ENCODE peak calls at places on chromosome 6, in nine cellular contexts. H is neural crest cell, T is GM13977, B is choroid plexus epithelial cell, E is AG10803, M is RWPE1, S is epithelial cell of proximal tubule, F is HFF-Myc, G is heart right ventricle. U is an unnamed sample.

GRCh38 chr6:125867483-125867935 is 76.7 kb downstream of the NCOA7 start:
- DNase-seq in H (no peak), T (no peak), B (peak; percentile 95), E (peak; percentile 86), M (peak; percentile 91), S (peak; percentile 66), F (peak; percentile 24), G (no peak), U (no peak)

GRCh38 chr6:147667082-147667481 is 158.6 kb downstream of the SAMD5 start:
- DNase-seq in H (no peak), T (no peak), B (no peak), E (no peak), M (no peak), S (no peak), F (no peak), G (no peak), U (no peak)

GRCh38 chr6:32973934-32974333 is 5.5 kb downstream of the BRD2 start:
- DNase-seq in H (no peak), T (peak; percentile 48), B (peak; percentile 82), E (peak; percentile 44), M (no peak), S (no peak), F (no peak), G (no peak), U (peak; percentile 62)

GRCh38 chr6:130517444-130517931 is 151.7 kb downstream of the TMEM200A start:
- DNase-seq in H (no peak), T (peak; percentile 68), B (no peak), E (peak; percentile 18), M (peak; percentile 38), S (no peak), F (no peak), G (no peak), U (peak; percentile 54)

GRCh38 chr6:168043848-168044415 is 35.1 kb downstream of the FRMD1 start:
- DNase-seq in H (no peak), T (no peak), B (no peak), E (no peak), M (no peak), S (no peak), F (no peak), G (no peak), U (no peak)

GRCh38 chr6:134422426-134423231 is 104.7 kb upstream of the SGK1 start:
- DNase-seq in H (no peak), T (no peak), B (peak; percentile 99), E (peak; percentile 99), M (peak; percentile 89), S (peak; percentile 97), F (peak; percentile 88), G (no peak), U (no peak)

GRCh38 chr6:132995009-132995408 is 180.6 kb downstream of the RPS12 start:
- DNase-seq in H (no peak), T (no peak), B (no peak), E (no peak), M (no peak), S (no peak), F (no peak), G (no peak), U (no peak)

GRCh38 chr6:130178692-130179091 is 44.1 kb downstream of the SAMD3 start:
- DNase-seq in H (no peak), T (no peak), B (peak; percentile 95), E (peak; percentile 81), M (peak; percentile 87), S (peak; percentile 63), F (peak; percentile 50), G (no peak), U (no peak)

GRCh38 chr6:158008894-158009891 is 27.5 kb downstream of the SYNJ2 start:
- DNase-seq in H (no peak), T (no peak), B (peak; percentile 54), E (peak; percentile 87), M (no peak), S (no peak), F (peak; percentile 88), G (no peak), U (peak; percentile 45)

GRCh38 chr6:167906899-167907298 is 80.2 kb downstream of the AFDN start:
- DNase-seq in H (no peak), T (no peak), B (peak; percentile 40), E (no peak), M (peak; percentile 20), S (peak; percentile 20), F (no peak), G (peak; percentile 44), U (no peak)

GRCh38 chr6:14321992-14322772 is 204.6 kb downstream of the CD83 start:
- DNase-seq in H (no peak), T (no peak), B (peak; percentile 7), E (no peak), M (no peak), S (no peak), F (no peak), G (no peak), U (no peak)
- TF ChIP-seq CTCF in H (no peak), T (no peak), B (peak; percentile 28), E (no peak), M (no peak), S (peak; percentile 47), F (peak; percentile 8), G (peak; percentile 19), U (no peak)

DNA sequence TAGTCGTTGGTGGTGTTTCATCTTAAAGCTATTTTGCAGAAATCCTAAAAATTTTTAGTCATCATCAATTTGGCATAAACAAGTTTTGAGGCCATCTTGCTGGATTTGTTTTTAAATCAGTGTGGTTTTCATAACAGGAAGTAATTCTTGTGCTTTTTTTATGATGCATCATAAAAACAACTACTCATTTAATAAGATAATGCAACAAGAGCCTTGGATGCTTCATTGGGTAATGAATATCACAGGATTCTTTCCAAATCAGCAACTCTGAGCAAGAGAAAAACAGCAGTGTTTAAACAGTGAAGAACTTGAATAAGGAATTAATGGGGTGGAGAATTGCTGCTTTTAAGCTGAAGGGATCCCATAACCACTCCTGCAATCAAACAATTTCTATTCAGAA is 425.2 kb downstream of the EPM2A start:
- DNase-seq in H (no peak), T (no peak), B (peak; percentile 44), E (peak; percentile 82), M (no peak), S (no peak), F (no peak), G (no peak), U (no peak)
- TF ChIP-seq CTCF in H (no peak), T (no peak), B (no peak), E (no peak), M (no peak), S (no peak), F (no peak), G (no peak), U (no peak)

GRCh38 chr6:88605271-88605670 is 358.1 kb downstream of the RNGTT start:
- DNase-seq in H (no peak), T (no peak), B (no peak), E (no peak), M (no peak), S (no peak), F (no peak), G (no peak), U (no peak)

GRCh38 chr6:88596801-88597200 is 366.6 kb downstream of the RNGTT start:
- DNase-seq in H (no peak), T (no peak), B (no peak), E (no peak), M (no peak), S (no peak), F (no peak), G (no peak), U (no peak)

GRCh38 chr6:88599561-88599960 is 363.9 kb downstream of the RNGTT start:
- DNase-seq in H (no peak), T (no peak), B (no peak), E (no peak), M (no peak), S (no peak), F (no peak), G (no peak), U (no peak)
- TF ChIP-seq CTCF in H (no peak), T (peak; percentile 37), B (no peak), E (no peak), M (no peak), S (no peak), F (no peak), G (no peak), U (no peak)

DNA sequence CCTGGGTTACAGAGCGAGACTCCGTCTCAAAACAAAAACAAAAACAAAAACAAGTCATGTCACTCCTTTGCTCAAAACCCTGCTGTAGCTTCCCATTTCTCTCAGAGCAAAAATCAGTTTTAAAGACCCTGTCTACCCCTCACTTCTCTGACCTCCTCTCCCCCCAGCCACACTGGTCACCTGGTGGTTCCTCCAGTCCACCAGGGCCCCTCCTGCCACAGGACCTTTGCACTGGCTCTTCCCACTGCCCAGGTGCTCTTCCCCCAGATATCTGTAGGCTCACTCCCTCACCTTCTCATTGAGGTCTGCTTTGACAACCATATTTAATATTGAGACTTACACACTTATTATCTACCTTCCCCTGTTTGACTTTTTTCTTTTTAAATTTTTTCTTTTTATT is 4.9 kb upstream of the TEAD3 start:
- DNase-seq in H (no peak), T (no peak), B (no peak), E (no peak), M (no peak), S (no peak), F (no peak), G (no peak), U (no peak)
- TF ChIP-seq CTCF in H (no peak), T (no peak), B (no peak), E (no peak), M (no peak), S (no peak), F (no peak), G (no peak), U (no peak)

GRCh38 chr6:13099771-13100170 is 228.6 kb downstream of the TBC1D7 start:
- DNase-seq in H (no peak), T (no peak), B (peak; percentile 2), E (no peak), M (no peak), S (no peak), F (no peak), G (no peak), U (no peak)
- TF ChIP-seq CTCF in H (peak; percentile 53), T (no peak), B (no peak), E (peak; percentile 31), M (peak; percentile 7), S (peak; percentile 29), F (no peak), G (peak; percentile 12), U (peak; percentile 18)